ENCODE peak calls at places on chromosomes 1 and 21, in nine cellular contexts. One of them, this sample, is unnamed.

GRCh38 chr1:30512922-30513265 is 210.5 kb downstream of the MATN1 start:
- DNase-seq in heart left ventricle: no peak
- DNase-seq in heart right ventricle: no peak
- DNase-seq in CD8-positive, alpha-beta memory T cell: no peak
- DNase-seq in SK-N-MC: no peak
- DNase-seq in tibial nerve: no peak
- DNase-seq in sigmoid colon: no peak
- DNase-seq in CD4-positive, alpha-beta memory T cell: no peak
- DNase-seq in psoas muscle: no peak
- DNase-seq in this sample: no peak

GRCh38 chr1:32126770-32127169 is 18.9 kb downstream of the KPNA6 start:
- DNase-seq in heart left ventricle: no peak
- DNase-seq in heart right ventricle: no peak
- DNase-seq in CD8-positive, alpha-beta memory T cell: no peak
- DNase-seq in SK-N-MC: no peak
- DNase-seq in tibial nerve: no peak
- DNase-seq in sigmoid colon: no peak
- DNase-seq in CD4-positive, alpha-beta memory T cell: no peak
- DNase-seq in psoas muscle: no peak
- DNase-seq in this sample: no peak

GRCh38 chr21:39444406-39445145 is 1.0 kb downstream of the LCA5L start:
- DNase-seq in heart left ventricle: no peak
- DNase-seq in heart right ventricle: no peak
- DNase-seq in CD8-positive, alpha-beta memory T cell: no peak
- DNase-seq in SK-N-MC: no peak
- DNase-seq in tibial nerve: no peak
- DNase-seq in sigmoid colon: no peak
- DNase-seq in CD4-positive, alpha-beta memory T cell: no peak
- DNase-seq in psoas muscle: no peak
- DNase-seq in this sample: no peak

GRCh38 chr1:212438831-212439237 is 6.1 kb downstream of the NENF start:
- DNase-seq in heart left ventricle: no peak
- DNase-seq in heart right ventricle: no peak
- DNase-seq in CD8-positive, alpha-beta memory T cell: no peak
- DNase-seq in SK-N-MC: no peak
- DNase-seq in tibial nerve: no peak
- DNase-seq in sigmoid colon: no peak
- DNase-seq in CD4-positive, alpha-beta memory T cell: no peak
- DNase-seq in psoas muscle: no peak
- DNase-seq in this sample: no peak

GRCh38 chr1:9867408-9868243 is 42.4 kb downstream of the CTNNBIP1 start:
- DNase-seq in heart left ventricle: peak; percentile 80
- DNase-seq in heart right ventricle: peak; percentile 70
- DNase-seq in CD8-positive, alpha-beta memory T cell: peak; percentile 81
- DNase-seq in SK-N-MC: no peak
- DNase-seq in tibial nerve: peak; percentile 72
- DNase-seq in sigmoid colon: peak; percentile 89
- DNase-seq in CD4-positive, alpha-beta memory T cell: peak; percentile 86
- DNase-seq in psoas muscle: peak; percentile 90
- DNase-seq in this sample: peak; percentile 90

GRCh38 chr1:184060316-184060715 is 8.8 kb downstream of the TSEN15 start:
- DNase-seq in heart left ventricle: no peak
- DNase-seq in heart right ventricle: no peak
- DNase-seq in CD8-positive, alpha-beta memory T cell: no peak
- DNase-seq in SK-N-MC: no peak
- DNase-seq in tibial nerve: no peak
- DNase-seq in sigmoid colon: no peak
- DNase-seq in CD4-positive, alpha-beta memory T cell: no peak
- DNase-seq in psoas muscle: no peak
- DNase-seq in this sample: no peak

GRCh38 chr1:11069233-11069950 is 9.6 kb upstream of the SRM start:
- DNase-seq in heart left ventricle: no peak
- DNase-seq in heart right ventricle: no peak
- DNase-seq in CD8-positive, alpha-beta memory T cell: no peak
- DNase-seq in SK-N-MC: no peak
- DNase-seq in tibial nerve: no peak
- DNase-seq in sigmoid colon: peak; percentile 30
- DNase-seq in CD4-positive, alpha-beta memory T cell: no peak
- DNase-seq in psoas muscle: peak; percentile 26
- DNase-seq in this sample: no peak

GRCh38 chr1:29967261-29967660 is 730.9 kb downstream of the PTPRU start:
- DNase-seq in heart left ventricle: no peak
- DNase-seq in heart right ventricle: no peak
- DNase-seq in CD8-positive, alpha-beta memory T cell: no peak
- DNase-seq in SK-N-MC: no peak
- DNase-seq in tibial nerve: no peak
- DNase-seq in sigmoid colon: no peak
- DNase-seq in CD4-positive, alpha-beta memory T cell: no peak
- DNase-seq in psoas muscle: no peak
- DNase-seq in this sample: no peak

GRCh38 chr21:36966846-36967657 is 583 bp upstream of the HLCS start:
- DNase-seq in heart left ventricle: no peak
- DNase-seq in heart right ventricle: no peak
- DNase-seq in CD8-positive, alpha-beta memory T cell: no peak
- DNase-seq in SK-N-MC: peak; percentile 18
- DNase-seq in tibial nerve: no peak
- DNase-seq in sigmoid colon: no peak
- DNase-seq in CD4-positive, alpha-beta memory T cell: no peak
- DNase-seq in psoas muscle: no peak
- DNase-seq in this sample: no peak

GRCh38 chr1:176693697-176694329 is 230.8 kb downstream of the PAPPA2 start:
- DNase-seq in heart left ventricle: no peak
- DNase-seq in heart right ventricle: no peak
- DNase-seq in CD8-positive, alpha-beta memory T cell: no peak
- DNase-seq in SK-N-MC: no peak
- DNase-seq in tibial nerve: no peak
- DNase-seq in sigmoid colon: peak; percentile 78
- DNase-seq in CD4-positive, alpha-beta memory T cell: no peak
- DNase-seq in psoas muscle: no peak
- DNase-seq in this sample: no peak

GRCh38 chr21:36828208-36828607 is 129.3 kb downstream of the SIM2 start:
- DNase-seq in heart left ventricle: no peak
- DNase-seq in heart right ventricle: no peak
- DNase-seq in CD8-positive, alpha-beta memory T cell: no peak
- DNase-seq in SK-N-MC: no peak
- DNase-seq in tibial nerve: no peak
- DNase-seq in sigmoid colon: no peak
- DNase-seq in CD4-positive, alpha-beta memory T cell: no peak
- DNase-seq in psoas muscle: no peak
- DNase-seq in this sample: no peak

GRCh38 chr1:204581759-204582158 is 65.6 kb downstream of the MDM4 start:
- DNase-seq in heart left ventricle: no peak
- DNase-seq in heart right ventricle: no peak
- DNase-seq in CD8-positive, alpha-beta memory T cell: no peak
- DNase-seq in SK-N-MC: no peak
- DNase-seq in tibial nerve: no peak
- DNase-seq in sigmoid colon: no peak
- DNase-seq in CD4-positive, alpha-beta memory T cell: no peak
- DNase-seq in psoas muscle: no peak
- DNase-seq in this sample: no peak

GRCh38 chr1:9630331-9631081 is 21.0 kb upstream of the PIK3CD start:
- DNase-seq in heart left ventricle: no peak
- DNase-seq in heart right ventricle: no peak
- DNase-seq in CD8-positive, alpha-beta memory T cell: no peak
- DNase-seq in SK-N-MC: no peak
- DNase-seq in tibial nerve: no peak
- DNase-seq in sigmoid colon: no peak
- DNase-seq in CD4-positive, alpha-beta memory T cell: peak; percentile 37
- DNase-seq in psoas muscle: no peak
- DNase-seq in this sample: no peak

GRCh38 chr1:155128755-155129473 is 1.2 kb downstream of the EFNA1 start:
- DNase-seq in heart left ventricle: peak; percentile 52
- DNase-seq in heart right ventricle: peak; percentile 77
- DNase-seq in CD8-positive, alpha-beta memory T cell: no peak
- DNase-seq in SK-N-MC: no peak
- DNase-seq in tibial nerve: no peak
- DNase-seq in sigmoid colon: peak; percentile 69
- DNase-seq in CD4-positive, alpha-beta memory T cell: no peak
- DNase-seq in psoas muscle: peak; percentile 59
- DNase-seq in this sample: no peak

GRCh38 chr1:8404450-8405370 is 86.8 kb downstream of the SLC45A1 start:
- DNase-seq in heart left ventricle: no peak
- DNase-seq in heart right ventricle: no peak
- DNase-seq in CD8-positive, alpha-beta memory T cell: no peak
- DNase-seq in SK-N-MC: no peak
- DNase-seq in tibial nerve: no peak
- DNase-seq in sigmoid colon: no peak
- DNase-seq in CD4-positive, alpha-beta memory T cell: no peak
- DNase-seq in psoas muscle: no peak
- DNase-seq in this sample: no peak

GRCh38 chr1:213988639-213989070 is 882 bp downstream of the PROX1 start:
- DNase-seq in heart left ventricle: no peak
- DNase-seq in heart right ventricle: no peak
- DNase-seq in CD8-positive, alpha-beta memory T cell: no peak
- DNase-seq in SK-N-MC: no peak
- DNase-seq in tibial nerve: no peak
- DNase-seq in sigmoid colon: no peak
- DNase-seq in CD4-positive, alpha-beta memory T cell: no peak
- DNase-seq in psoas muscle: no peak
- DNase-seq in this sample: no peak

DNA sequence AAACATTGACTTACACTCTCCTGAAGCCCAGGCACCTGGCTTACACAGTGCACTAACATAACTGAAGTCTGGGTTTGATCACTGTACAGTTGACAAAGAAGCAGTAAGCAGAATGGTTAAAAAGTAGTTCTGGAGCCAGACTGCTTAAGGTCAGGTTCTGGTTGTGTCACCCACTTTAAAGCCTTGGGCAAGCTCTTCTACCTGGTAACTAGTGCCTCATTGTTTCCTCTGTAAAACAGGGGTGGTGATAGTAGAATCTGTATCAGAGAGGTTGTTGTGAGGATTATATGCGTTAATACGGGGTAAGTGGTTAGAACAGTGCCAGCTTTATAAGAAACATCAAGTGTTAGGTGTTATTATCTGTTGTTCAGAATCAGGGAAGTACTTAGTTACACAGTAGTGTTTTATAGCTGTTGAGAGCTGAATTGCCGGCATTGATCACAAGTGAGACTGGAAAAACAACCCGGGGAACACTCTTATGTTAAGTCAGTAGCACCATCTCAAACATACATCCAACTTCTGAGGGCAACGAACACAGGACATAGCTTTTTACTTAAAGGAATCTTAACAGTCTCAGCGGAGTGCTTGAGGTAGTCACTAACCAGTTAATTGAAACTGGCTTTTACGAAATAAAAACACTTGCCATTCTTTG is 3.7 kb downstream of the BACH1 start:
- DNase-seq in heart left ventricle: no peak
- DNase-seq in heart right ventricle: no peak
- DNase-seq in CD8-positive, alpha-beta memory T cell: no peak
- DNase-seq in SK-N-MC: no peak
- DNase-seq in tibial nerve: no peak
- DNase-seq in sigmoid colon: no peak
- DNase-seq in CD4-positive, alpha-beta memory T cell: no peak
- DNase-seq in psoas muscle: no peak
- DNase-seq in this sample: no peak
- H3K9me3 ChIP-seq in heart left ventricle: no peaks in the 10 kb centered on the region
- H3K9me3 ChIP-seq in heart right ventricle: no peaks in the 10 kb centered on the region
- H3K9me3 ChIP-seq in CD8-positive, alpha-beta memory T cell: no peaks in the 10 kb centered on the region
- H3K9me3 ChIP-seq in SK-N-MC: no peaks in the 10 kb centered on the region
- H3K9me3 ChIP-seq in tibial nerve: no peaks in the 10 kb centered on the region
- H3K9me3 ChIP-seq in sigmoid colon: no peaks in the 10 kb centered on the region
- H3K9me3 ChIP-seq in CD4-positive, alpha-beta memory T cell: no peaks in the 10 kb centered on the region
- H3K9me3 ChIP-seq in psoas muscle: no peaks in the 10 kb centered on the region
- H3K9me3 ChIP-seq in this sample: no peaks in the 10 kb centered on the region

DNA sequence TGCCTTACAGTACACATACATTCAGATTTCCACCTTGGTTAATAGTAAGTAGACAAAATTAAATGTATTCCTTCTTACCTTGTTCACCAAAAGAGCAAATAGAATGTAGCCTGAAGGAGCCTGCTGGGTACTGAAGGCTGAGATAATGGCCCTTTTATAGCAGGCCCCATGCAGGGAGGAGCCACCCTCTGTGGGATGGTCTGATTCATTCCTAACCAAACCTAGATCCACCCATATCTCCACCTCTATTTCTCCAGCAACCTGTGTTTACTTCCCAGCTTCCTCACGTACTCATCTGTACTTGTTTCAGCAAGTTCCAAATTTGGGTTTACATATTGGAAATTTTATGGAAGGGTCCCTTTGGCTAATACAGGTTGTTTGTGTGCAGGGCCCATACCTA is at the start of gene FLG:
- DNase-seq in heart left ventricle: no peak
- DNase-seq in heart right ventricle: no peak
- DNase-seq in CD8-positive, alpha-beta memory T cell: no peak
- DNase-seq in SK-N-MC: no peak
- DNase-seq in tibial nerve: no peak
- DNase-seq in sigmoid colon: no peak
- DNase-seq in CD4-positive, alpha-beta memory T cell: no peak
- DNase-seq in psoas muscle: no peak
- DNase-seq in this sample: no peak
- H3K9me3 ChIP-seq in heart left ventricle: no peaks in the 10 kb centered on the region
- H3K9me3 ChIP-seq in heart right ventricle: no peaks in the 10 kb centered on the region
- H3K9me3 ChIP-seq in CD8-positive, alpha-beta memory T cell: no peaks in the 10 kb centered on the region
- H3K9me3 ChIP-seq in SK-N-MC: no peaks in the 10 kb centered on the region
- H3K9me3 ChIP-seq in tibial nerve: no peaks in the 10 kb centered on the region
- H3K9me3 ChIP-seq in sigmoid colon: no peaks in the 10 kb centered on the region
- H3K9me3 ChIP-seq in CD4-positive, alpha-beta memory T cell: no peaks in the 10 kb centered on the region
- H3K9me3 ChIP-seq in psoas muscle: no peaks in the 10 kb centered on the region
- H3K9me3 ChIP-seq in this sample: no peaks in the 10 kb centered on the region

DNA sequence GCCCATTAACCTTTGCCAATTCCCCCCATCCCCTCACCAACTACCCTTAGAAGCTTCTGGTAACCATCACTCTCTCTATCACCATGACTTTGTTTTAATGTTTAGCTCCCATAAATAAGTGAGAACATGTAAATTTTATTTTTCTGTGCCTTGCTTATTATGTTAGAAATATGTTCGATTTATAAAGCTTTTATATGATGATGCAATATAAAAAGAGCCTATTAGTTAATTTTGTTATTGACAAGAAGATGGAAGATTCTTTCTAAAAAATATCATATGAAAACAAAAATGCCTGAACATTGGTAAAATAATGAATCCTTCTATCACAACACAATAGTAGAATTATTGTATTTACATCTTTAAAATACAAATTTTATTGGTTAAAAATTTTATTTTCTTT is 836.1 kb upstream of the TMPRSS15 start:
- DNase-seq in heart left ventricle: no peak
- DNase-seq in heart right ventricle: no peak
- DNase-seq in CD8-positive, alpha-beta memory T cell: no peak
- DNase-seq in SK-N-MC: no peak
- DNase-seq in tibial nerve: no peak
- DNase-seq in sigmoid colon: no peak
- DNase-seq in CD4-positive, alpha-beta memory T cell: no peak
- DNase-seq in psoas muscle: no peak
- DNase-seq in this sample: no peak
- H3K9me3 ChIP-seq in heart left ventricle: no peaks in the 10 kb centered on the region
- H3K9me3 ChIP-seq in heart right ventricle: no peaks in the 10 kb centered on the region
- H3K9me3 ChIP-seq in CD8-positive, alpha-beta memory T cell: no peaks in the 10 kb centered on the region
- H3K9me3 ChIP-seq in SK-N-MC: no peaks in the 10 kb centered on the region
- H3K9me3 ChIP-seq in tibial nerve: no peaks in the 10 kb centered on the region
- H3K9me3 ChIP-seq in sigmoid colon: no peaks in the 10 kb centered on the region
- H3K9me3 ChIP-seq in CD4-positive, alpha-beta memory T cell: no peaks in the 10 kb centered on the region
- H3K9me3 ChIP-seq in psoas muscle: no peaks in the 10 kb centered on the region
- H3K9me3 ChIP-seq in this sample: peaks cover 4% of the 10 kb centered on the region

DNA sequence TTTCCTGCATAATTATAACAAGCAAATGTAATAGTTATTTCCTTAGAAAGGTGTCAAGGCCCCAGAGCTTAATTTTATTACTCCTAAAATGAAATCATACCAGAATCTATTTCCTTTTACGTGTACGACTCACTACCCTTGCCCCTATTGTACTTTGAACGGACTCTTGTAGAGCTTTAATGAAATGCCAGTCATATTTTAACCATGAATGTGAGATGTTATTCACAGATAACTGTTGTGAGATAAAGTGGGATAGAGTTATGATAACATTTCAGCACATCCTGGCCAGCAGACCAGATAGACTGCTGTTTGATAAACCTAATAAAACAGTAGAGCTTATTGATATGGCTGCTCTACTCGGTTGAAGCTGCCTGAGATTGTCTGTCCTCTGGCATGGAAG is 500.8 kb upstream of the PBX1 start:
- DNase-seq in heart left ventricle: no peak
- DNase-seq in heart right ventricle: no peak
- DNase-seq in CD8-positive, alpha-beta memory T cell: no peak
- DNase-seq in SK-N-MC: no peak
- DNase-seq in tibial nerve: no peak
- DNase-seq in sigmoid colon: no peak
- DNase-seq in CD4-positive, alpha-beta memory T cell: no peak
- DNase-seq in psoas muscle: no peak
- DNase-seq in this sample: no peak
- H3K9me3 ChIP-seq in heart left ventricle: no peaks in the 10 kb centered on the region
- H3K9me3 ChIP-seq in heart right ventricle: no peaks in the 10 kb centered on the region
- H3K9me3 ChIP-seq in CD8-positive, alpha-beta memory T cell: no peaks in the 10 kb centered on the region
- H3K9me3 ChIP-seq in SK-N-MC: no peaks in the 10 kb centered on the region
- H3K9me3 ChIP-seq in tibial nerve: no peaks in the 10 kb centered on the region
- H3K9me3 ChIP-seq in sigmoid colon: no peaks in the 10 kb centered on the region
- H3K9me3 ChIP-seq in CD4-positive, alpha-beta memory T cell: no peaks in the 10 kb centered on the region
- H3K9me3 ChIP-seq in psoas muscle: no peaks in the 10 kb centered on the region
- H3K9me3 ChIP-seq in this sample: no peaks in the 10 kb centered on the region

This sample was measured in T-helper 17 cell.